ENCODE peak calls at places on chromosome 10, in eight cellular contexts. V, W, B, R, X, G, C and Q are unnamed samples.

GRCh38 chr10:131249957-131250347 is 61.6 kb downstream of the TCERG1L start:
- DNase-seq in C (no peak), G (no peak), B (no peak), R (no peak), W (peak; percentile 56), X (no peak), V (no peak), Q (no peak)

GRCh38 chr10:102229810-102230263 is 3.7 kb downstream of the ELOVL3 start:
- DNase-seq in R (peak; percentile 46), C (peak; percentile 91), W (peak; percentile 97), X (peak; percentile 85), G (peak; percentile 79), V (peak; percentile 89), B (peak; percentile 68), Q (peak; percentile 92)

GRCh38 chr10:102393411-102394078 is 2.0 kb upstream of the NFKB2 start:
- DNase-seq in R (no peak), W (peak; percentile 82), X (no peak), B (no peak), G (no peak), C (no peak), V (no peak), Q (no peak)

GRCh38 chr10:44253769-44254462 is 131.0 kb downstream of the CXCL12 start:
- DNase-seq in X (no peak), G (peak; percentile 36), R (peak; percentile 56), W (no peak), V (no peak), C (no peak), B (no peak), Q (no peak)

GRCh38 chr10:84626688-84627087 is 298.3 kb downstream of the CCSER2 start:
- DNase-seq in W (no peak), X (no peak), R (no peak), G (no peak), V (no peak), C (no peak), B (no peak), Q (no peak)

GRCh38 chr10:29649561-29650551 is 15.1 kb upstream of the SVIL start:
- DNase-seq in R (no peak), X (no peak), C (no peak), G (no peak), B (no peak), V (no peak), W (no peak), Q (no peak)

GRCh38 chr10:97784200-97784811 is 12.5 kb upstream of the SFRP5 start:
- DNase-seq in B (no peak), X (no peak), G (no peak), W (no peak), R (no peak), V (no peak), C (no peak), Q (no peak)

GRCh38 chr10:46526682-46527038 is 29.8 kb downstream of the GPRIN2 start:
- DNase-seq in C (no peak), W (peak; percentile 71), G (peak; percentile 14), X (no peak), R (no peak), V (peak; percentile 26), B (peak; percentile 20), Q (no peak)

GRCh38 chr10:102780246-102780645 is 36.5 kb downstream of the WBP1L start:
- DNase-seq in C (no peak), B (no peak), R (no peak), X (no peak), G (no peak), W (no peak), V (no peak), Q (no peak)

GRCh38 chr10:86079088-86079487 is 287.5 kb downstream of the GRID1 start:
- DNase-seq in W (no peak), C (no peak), B (no peak), R (no peak), X (no peak), V (no peak), G (no peak), Q (peak; percentile 19)

GRCh38 chr10:58781873-58782488 is 269.3 kb downstream of the BICC1 start:
- DNase-seq in V (no peak), G (no peak), W (no peak), X (peak; percentile 40), C (peak; percentile 26), R (no peak), B (no peak), Q (no peak)

GRCh38 chr10:775245-776075 is 86.0 kb upstream of the DIP2C start:
- DNase-seq in R (no peak), G (no peak), V (no peak), B (no peak), X (no peak), W (no peak), C (peak; percentile 17), Q (no peak)

GRCh38 chr10:17009228-17009700 is 120.3 kb downstream of the CUBN start:
- DNase-seq in X (no peak), C (no peak), R (no peak), W (no peak), V (no peak), G (no peak), B (no peak), Q (no peak)

GRCh38 chr10:49539320-49539885 is 482 bp upstream of the ERCC6 start:
- DNase-seq in V (peak; percentile 32), G (peak; percentile 31), X (no peak), C (peak; percentile 45), W (peak; percentile 90), R (peak; percentile 17), B (no peak), Q (peak; percentile 52)

DNA sequence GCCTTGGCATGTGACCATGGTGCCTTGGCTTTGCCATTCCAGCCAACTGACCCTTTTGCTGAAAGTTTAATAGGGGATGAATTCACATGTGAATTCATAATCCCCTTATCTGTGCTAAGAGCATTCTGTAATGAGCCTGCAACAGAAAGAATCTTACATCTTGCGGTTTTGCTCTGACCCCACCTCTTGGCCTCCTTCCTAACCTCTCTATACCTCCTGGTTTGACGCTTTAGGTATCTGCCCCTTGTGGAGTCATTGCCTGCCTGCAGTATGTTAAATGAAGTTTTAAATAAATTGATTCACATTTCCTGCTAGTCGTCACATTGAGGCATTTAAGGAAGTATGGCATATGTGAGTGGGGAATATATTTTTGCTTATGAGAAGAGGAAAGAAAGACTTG is 60.7 kb downstream of the LRMDA start:
- DNase-seq in G (no peak), W (no peak), R (no peak), C (no peak), B (no peak), V (no peak), X (no peak), Q (no peak)
- TF ChIP-seq CTCF in G (no peak), W (no peak), R (no peak), C (no peak), B (no peak), V (no peak), X (no peak), Q (no peak)

DNA sequence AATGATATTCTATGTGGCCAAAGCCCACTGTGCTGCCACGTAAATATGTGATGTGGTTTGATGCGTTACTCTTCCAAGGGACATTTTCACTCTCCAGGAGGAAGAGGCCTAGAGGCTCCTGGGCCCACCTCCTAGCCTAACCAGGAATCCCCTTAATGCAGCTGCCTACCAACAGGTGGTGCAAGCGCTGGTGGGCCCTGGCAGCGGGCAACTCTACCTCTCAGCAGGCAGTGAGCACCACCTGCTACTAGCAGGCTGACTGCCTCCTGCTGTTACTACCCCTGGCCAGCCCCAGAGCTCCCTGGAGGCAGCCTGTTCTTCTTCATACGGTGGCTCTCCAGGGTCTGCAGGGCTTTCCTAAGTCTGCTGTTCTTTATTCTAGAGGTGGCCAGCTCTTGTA is 62.8 kb downstream of the CDH23 start:
- DNase-seq in B (no peak), X (no peak), R (no peak), G (no peak), W (no peak), V (no peak), C (no peak), Q (no peak)
- TF ChIP-seq CTCF in B (no peak), X (no peak), R (no peak), G (no peak), W (no peak), V (no peak), C (no peak), Q (no peak)

DNA sequence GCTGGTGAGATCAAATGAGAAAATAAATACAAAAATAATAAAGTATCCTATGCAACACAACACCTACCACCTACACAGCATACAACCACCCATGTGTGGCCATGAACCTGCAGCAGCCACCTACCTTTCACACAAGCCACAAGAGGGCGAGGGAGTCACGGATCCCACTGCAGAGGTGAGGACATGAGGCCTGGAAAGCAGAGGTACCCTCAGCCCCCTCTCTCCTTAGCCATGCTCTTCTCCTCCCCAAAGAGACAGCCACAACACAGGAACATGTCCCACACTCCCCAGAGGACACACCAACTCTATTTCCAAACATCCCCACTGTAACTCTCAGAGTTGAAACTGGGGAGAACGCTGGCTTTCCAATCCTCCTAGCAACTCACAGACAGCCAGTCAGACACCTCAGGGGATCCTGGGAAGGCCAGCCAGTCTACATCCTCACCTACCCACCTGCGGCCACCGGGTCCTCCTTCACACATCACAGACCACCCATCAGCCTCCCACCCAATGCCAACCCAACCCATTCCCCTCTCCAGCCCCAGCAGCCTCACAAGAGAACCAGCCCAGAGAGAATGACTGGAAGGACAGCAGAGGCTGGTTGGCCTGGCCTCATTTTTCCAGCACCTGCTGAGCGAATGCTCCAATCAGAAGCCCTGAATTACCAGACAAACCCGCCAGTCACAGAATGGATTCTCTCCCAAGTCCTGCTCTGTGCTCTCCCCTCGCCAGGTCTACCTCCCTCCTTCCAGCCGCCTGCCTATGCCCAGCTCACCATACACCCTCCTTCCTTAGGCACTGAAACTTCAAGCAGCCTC is 18.4 kb downstream of the DLG5 start:
- DNase-seq in B (no peak), R (no peak), X (peak; percentile 46), W (no peak), V (no peak), G (no peak), C (no peak), Q (no peak)
- TF ChIP-seq CTCF in B (no peak), R (no peak), X (peak; percentile 36), W (no peak), V (no peak), G (no peak), C (peak; percentile 41), Q (no peak)

GRCh38 chr10:14478201-14478600 is 147.5 kb upstream of the FRMD4A start:
- DNase-seq in C (no peak), W (no peak), B (no peak), X (no peak), V (no peak), G (no peak), R (no peak), Q (no peak)

GRCh38 chr10:14476641-14477407 is 146.1 kb upstream of the FRMD4A start:
- DNase-seq in W (no peak), C (no peak), X (no peak), G (no peak), R (no peak), B (no peak), V (no peak), Q (no peak)

GRCh38 chr10:14477408-14477710 is 146.6 kb upstream of the FRMD4A start:
- DNase-seq in G (no peak), V (no peak), C (no peak), W (no peak), X (no peak), R (no peak), B (no peak), Q (no peak)

GRCh38 chr10:14481014-14481413 is 150.3 kb upstream of the FRMD4A start:
- DNase-seq in B (no peak), W (no peak), X (no peak), V (no peak), C (no peak), G (no peak), R (no peak), Q (no peak)

DNA sequence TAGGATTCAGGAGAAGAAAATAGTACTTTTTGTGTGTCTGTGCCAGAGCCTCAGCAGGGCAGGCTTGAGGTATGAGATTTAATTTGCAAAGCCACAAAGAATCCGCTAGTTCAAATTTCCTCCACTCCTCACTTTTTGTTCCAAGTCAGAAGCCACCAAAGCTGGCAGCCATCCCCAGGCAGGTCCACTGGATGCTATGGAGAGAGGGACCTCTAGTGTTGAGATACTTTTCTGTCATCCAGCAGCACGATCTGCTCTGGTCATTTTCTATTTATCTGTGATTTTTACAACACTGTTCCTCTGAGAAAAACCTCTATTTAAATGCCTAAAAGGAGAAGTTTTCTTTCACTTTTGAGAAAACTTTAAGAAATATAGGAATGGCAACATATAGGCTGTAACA is 147.9 kb upstream of the FRMD4A start:
- DNase-seq in C (peak; percentile 33), W (no peak), B (no peak), R (peak; percentile 63), V (peak; percentile 62), G (no peak), X (peak; percentile 37), Q (no peak)
- TF ChIP-seq CTCF in C (peak; percentile 52), W (peak; percentile 61), B (no peak), R (peak; percentile 55), V (peak; percentile 53), G (peak; percentile 23), X (peak; percentile 43), Q (peak; percentile 18)